ENCODE peak calls at places on chromosomes 13 and 19, in four cellular contexts. One of them, this sample, is unnamed.

GRCh38 chr19:15124572-15125231 is 17.5 kb downstream of the SYDE1 start:
- DNase-seq in AG09319: no peak
- DNase-seq in foreskin fibroblast: peak; percentile 40
- DNase-seq in activated CD4-positive, alpha-beta T cell treated with anti-CD3 and anti-CD28 coated beads for 24 hours: no peak
- DNase-seq in this sample: no peak

GRCh38 chr13:37878496-37878895 is 8.9 kb upstream of the TRPC4 start:
- DNase-seq in AG09319: no peak
- DNase-seq in foreskin fibroblast: peak; percentile 50
- DNase-seq in activated CD4-positive, alpha-beta T cell treated with anti-CD3 and anti-CD28 coated beads for 24 hours: no peak
- DNase-seq in this sample: no peak

GRCh38 chr13:105774739-105775460 is 760.6 kb downstream of the EFNB2 start:
- DNase-seq in AG09319: no peak
- DNase-seq in foreskin fibroblast: no peak
- DNase-seq in activated CD4-positive, alpha-beta T cell treated with anti-CD3 and anti-CD28 coated beads for 24 hours: no peak
- DNase-seq in this sample: no peak

GRCh38 chr13:67278230-67278629 is 48.1 kb upstream of the PCDH9 start:
- DNase-seq in AG09319: no peak
- DNase-seq in foreskin fibroblast: peak; percentile 71
- DNase-seq in activated CD4-positive, alpha-beta T cell treated with anti-CD3 and anti-CD28 coated beads for 24 hours: no peak
- DNase-seq in this sample: peak; percentile 46

GRCh38 chr13:113981201-113981605 is 7.3 kb upstream of the C13orf46 start:
- DNase-seq in AG09319: no peak
- DNase-seq in foreskin fibroblast: no peak
- DNase-seq in activated CD4-positive, alpha-beta T cell treated with anti-CD3 and anti-CD28 coated beads for 24 hours: no peak
- DNase-seq in this sample: no peak

GRCh38 chr19:39705578-39706188 is 1.4 kb downstream of the LGALS14 start:
- DNase-seq in AG09319: no peak
- DNase-seq in foreskin fibroblast: no peak
- DNase-seq in activated CD4-positive, alpha-beta T cell treated with anti-CD3 and anti-CD28 coated beads for 24 hours: no peak
- DNase-seq in this sample: no peak

GRCh38 chr19:58569943-58570670 is 3.0 kb downstream of the MZF1 start:
- DNase-seq in AG09319: no peak
- DNase-seq in foreskin fibroblast: no peak
- DNase-seq in activated CD4-positive, alpha-beta T cell treated with anti-CD3 and anti-CD28 coated beads for 24 hours: no peak
- DNase-seq in this sample: no peak

GRCh38 chr19:54211214-54211613 is 10.6 kb downstream of the RPS9 start:
- DNase-seq in AG09319: no peak
- DNase-seq in foreskin fibroblast: no peak
- DNase-seq in activated CD4-positive, alpha-beta T cell treated with anti-CD3 and anti-CD28 coated beads for 24 hours: no peak
- DNase-seq in this sample: no peak

GRCh38 chr19:447064-447426 is 13.8 kb downstream of the SHC2 start:
- DNase-seq in AG09319: no peak
- DNase-seq in foreskin fibroblast: no peak
- DNase-seq in activated CD4-positive, alpha-beta T cell treated with anti-CD3 and anti-CD28 coated beads for 24 hours: no peak
- DNase-seq in this sample: no peak

GRCh38 chr19:38870612-38871011 is 7.5 kb downstream of the RINL start:
- DNase-seq in AG09319: no peak
- DNase-seq in foreskin fibroblast: no peak
- DNase-seq in activated CD4-positive, alpha-beta T cell treated with anti-CD3 and anti-CD28 coated beads for 24 hours: no peak
- DNase-seq in this sample: no peak

GRCh38 chr13:21971662-21972635 is 301.1 kb downstream of the FGF9 start:
- DNase-seq in AG09319: no peak
- DNase-seq in foreskin fibroblast: peak; percentile 2
- DNase-seq in activated CD4-positive, alpha-beta T cell treated with anti-CD3 and anti-CD28 coated beads for 24 hours: no peak
- DNase-seq in this sample: peak; percentile 46

GRCh38 chr13:75913925-75914324 is 277.8 kb downstream of the LMO7 start:
- DNase-seq in AG09319: no peak
- DNase-seq in foreskin fibroblast: no peak
- DNase-seq in activated CD4-positive, alpha-beta T cell treated with anti-CD3 and anti-CD28 coated beads for 24 hours: no peak
- DNase-seq in this sample: no peak

GRCh38 chr13:64718116-64718515 is 2512.0 kb downstream of the PCDH9 start:
- DNase-seq in AG09319: no peak
- DNase-seq in foreskin fibroblast: no peak
- DNase-seq in activated CD4-positive, alpha-beta T cell treated with anti-CD3 and anti-CD28 coated beads for 24 hours: no peak
- DNase-seq in this sample: no peak

GRCh38 chr13:46542833-46543232 is 10.1 kb upstream of the LRCH1 start:
- DNase-seq in AG09319: no peak
- DNase-seq in foreskin fibroblast: no peak
- DNase-seq in activated CD4-positive, alpha-beta T cell treated with anti-CD3 and anti-CD28 coated beads for 24 hours: no peak
- DNase-seq in this sample: no peak